ENCODE peak calls at places on chromosomes 6 and 20, in five cellular contexts. One of them, this sample, is unnamed. For H3K27me3, the result is how much of the 10 kb centered on the place peaks cover.

GRCh38 chr6:109718991-109719390 is 27.9 kb downstream of the FIG4 start:
- DNase-seq in HepG2: no peak
- DNase-seq in suprapubic skin: no peak
- DNase-seq in tibial nerve: no peak
- DNase-seq in transverse colon: no peak
- DNase-seq in this sample: no peak

GRCh38 chr6:3518356-3518841 is 61.5 kb upstream of the SLC22A23 start:
- DNase-seq in HepG2: peak
- DNase-seq in suprapubic skin: peak
- DNase-seq in transverse colon: peak
- DNase-seq in tibial nerve: no peak
- DNase-seq in this sample: no peak

GRCh38 chr6:31967926-31968320 is 4.0 kb downstream of the DXO start:
- DNase-seq in transverse colon: no peak
- DNase-seq in HepG2: no peak
- DNase-seq in tibial nerve: no peak
- DNase-seq in suprapubic skin: no peak
- DNase-seq in this sample: no peak

GRCh38 chr6:89840538-89840937 is 10.9 kb downstream of the CASP8AP2 start:
- DNase-seq in HepG2: no peak
- DNase-seq in suprapubic skin: no peak
- DNase-seq in tibial nerve: no peak
- DNase-seq in transverse colon: no peak
- DNase-seq in this sample: no peak

GRCh38 chr6:101539510-101540245 is 146.2 kb downstream of the GRIK2 start:
- DNase-seq in tibial nerve: no peak
- DNase-seq in HepG2: no peak
- DNase-seq in transverse colon: no peak
- DNase-seq in suprapubic skin: no peak
- DNase-seq in this sample: no peak

GRCh38 chr20:47821481-47822100 is 36.3 kb upstream of the SULF2 start:
- DNase-seq in HepG2: no peak
- DNase-seq in tibial nerve: no peak
- DNase-seq in transverse colon: no peak
- DNase-seq in suprapubic skin: no peak
- DNase-seq in this sample: no peak

GRCh38 chr20:10466325-10466724 is 31.2 kb downstream of the SLX4IP start:
- DNase-seq in transverse colon: no peak
- DNase-seq in HepG2: no peak
- DNase-seq in tibial nerve: no peak
- DNase-seq in suprapubic skin: no peak
- DNase-seq in this sample: no peak

GRCh38 chr6:40349566-40350192 is 237.5 kb downstream of the LRFN2 start:
- DNase-seq in transverse colon: no peak
- DNase-seq in HepG2: no peak
- DNase-seq in tibial nerve: no peak
- DNase-seq in suprapubic skin: peak
- DNase-seq in this sample: peak

GRCh38 chr6:157013649-157014365 is 236.6 kb downstream of the ARID1B start:
- DNase-seq in HepG2: no peak
- DNase-seq in suprapubic skin: no peak
- DNase-seq in transverse colon: no peak
- DNase-seq in tibial nerve: no peak
- DNase-seq in this sample: no peak

DNA sequence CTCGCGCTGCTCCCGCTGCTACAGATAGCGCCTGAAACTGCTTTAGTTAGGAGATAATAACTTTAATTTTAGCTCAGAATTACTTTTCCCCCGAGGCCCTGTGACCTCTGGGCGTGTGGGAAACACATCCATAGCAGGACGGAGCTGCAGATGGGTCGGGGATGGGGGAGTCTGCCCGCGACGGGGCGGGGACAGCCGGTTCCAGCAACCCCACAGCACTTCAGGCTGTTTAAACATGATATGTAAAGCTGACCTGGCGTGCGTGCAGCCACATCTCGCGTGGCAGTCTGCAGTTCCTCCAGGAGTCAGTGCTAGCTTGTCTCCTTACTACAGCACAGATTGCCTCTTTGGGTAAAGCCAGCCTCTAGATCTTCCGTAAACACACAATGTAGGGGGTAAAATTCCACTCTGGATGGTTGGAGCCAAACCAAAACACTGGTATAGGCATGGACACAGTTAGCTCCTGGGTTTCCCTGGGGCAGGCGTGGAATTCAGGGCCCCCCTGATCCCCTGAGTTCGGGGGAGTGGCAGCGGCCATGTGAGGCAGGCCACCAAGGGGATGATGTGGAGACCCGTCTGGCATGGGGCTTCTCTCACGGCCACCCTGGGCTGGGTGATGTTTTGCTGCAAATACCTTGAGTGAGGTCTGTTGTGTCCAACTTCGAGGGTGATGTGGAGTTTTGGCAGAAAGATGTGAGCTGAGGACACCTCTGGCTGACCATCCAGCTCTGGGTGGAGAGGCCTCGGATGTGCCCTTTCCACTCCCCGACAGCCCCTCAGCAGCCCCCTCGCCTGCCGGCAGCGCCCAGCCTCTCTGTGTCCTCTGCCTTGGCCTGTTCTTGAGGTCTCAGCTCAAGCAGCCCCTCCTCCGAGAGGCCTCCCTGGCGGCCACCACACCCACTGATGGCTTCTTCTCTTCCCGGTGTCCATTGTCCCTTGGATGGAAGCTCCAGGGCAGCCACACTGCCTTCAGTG is 214.5 kb downstream of the TAF4 start:
- DNase-seq in tibial nerve: no peak
- DNase-seq in suprapubic skin: no peak
- DNase-seq in HepG2: no peak
- DNase-seq in transverse colon: no peak
- DNase-seq in this sample: no peak
- H3K27me3 ChIP-seq in tibial nerve: under half
- H3K27me3 ChIP-seq in suprapubic skin: under half
- H3K27me3 ChIP-seq in HepG2: half or more
- H3K27me3 ChIP-seq in transverse colon: under half
- H3K27me3 ChIP-seq in this sample: under half

DNA sequence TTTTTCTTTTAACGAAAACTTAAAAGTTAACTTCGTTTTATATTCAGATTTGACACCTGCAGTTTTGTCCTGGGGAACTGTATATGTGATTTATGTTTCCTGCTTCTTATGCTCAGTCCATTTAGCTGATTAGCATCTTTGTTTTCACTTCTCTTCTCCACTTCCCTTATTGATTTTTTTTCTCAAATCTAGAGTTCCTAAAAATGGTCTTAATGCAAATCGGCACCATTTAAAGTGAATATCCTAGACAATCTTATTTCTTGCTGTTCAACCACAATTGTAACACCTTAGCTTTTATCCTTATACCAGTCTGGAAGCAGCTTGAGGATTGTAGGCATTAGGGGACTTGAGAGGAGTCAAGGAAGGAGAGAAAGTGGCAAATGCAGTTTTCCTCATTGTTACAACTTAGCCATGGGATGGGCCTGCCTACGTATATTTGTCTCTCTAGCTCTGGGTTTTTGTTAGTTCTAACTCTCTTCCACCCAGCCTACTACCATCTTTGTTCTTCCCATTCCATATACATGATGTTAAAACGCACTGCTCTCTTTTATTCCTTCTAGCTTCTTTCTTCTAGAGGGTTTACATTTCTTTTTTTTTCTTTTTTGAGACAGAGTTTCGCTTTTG is 8.5 kb downstream of the QRSL1 start:
- DNase-seq in tibial nerve: no peak
- DNase-seq in suprapubic skin: no peak
- DNase-seq in transverse colon: no peak
- DNase-seq in HepG2: no peak
- DNase-seq in this sample: no peak
- TF ChIP-seq EP300 in tibial nerve: no peak
- TF ChIP-seq EP300 in suprapubic skin: no peak
- TF ChIP-seq EP300 in transverse colon: no peak
- TF ChIP-seq EP300 in HepG2: no peak
- TF ChIP-seq EP300 in this sample: no peak

GRCh38 chr6:79625746-79626145 is 5.4 kb upstream of the SH3BGRL2 start:
- DNase-seq in tibial nerve: no peak
- DNase-seq in suprapubic skin: no peak
- DNase-seq in HepG2: no peak
- DNase-seq in transverse colon: no peak
- DNase-seq in this sample: peak
- TF ChIP-seq POLR2A in tibial nerve: no peak
- TF ChIP-seq POLR2A in suprapubic skin: no peak
- TF ChIP-seq POLR2A in HepG2: no peak
- TF ChIP-seq POLR2A in transverse colon: no peak
- TF ChIP-seq POLR2A in this sample: no peak

GRCh38 chr6:17280552-17281090 is 540 bp upstream of the RBM24 start:
- DNase-seq in HepG2: no peak
- DNase-seq in tibial nerve: no peak
- DNase-seq in suprapubic skin: peak
- DNase-seq in transverse colon: peak
- DNase-seq in this sample: no peak
- H3K27me3 ChIP-seq in HepG2: under half
- H3K27me3 ChIP-seq in tibial nerve: under half
- H3K27me3 ChIP-seq in suprapubic skin: under half
- H3K27me3 ChIP-seq in transverse colon: under half
- H3K27me3 ChIP-seq in this sample: under half

GRCh38 chr6:46925563-46926253 is 4.0 kb upstream of the ADGRF5 start:
- DNase-seq in suprapubic skin: no peak
- DNase-seq in tibial nerve: no peak
- DNase-seq in HepG2: peak
- DNase-seq in transverse colon: no peak
- DNase-seq in this sample: no peak
- TF ChIP-seq EP300 in suprapubic skin: no peak
- TF ChIP-seq EP300 in tibial nerve: no peak
- TF ChIP-seq EP300 in HepG2: no peak
- TF ChIP-seq EP300 in transverse colon: no peak
- TF ChIP-seq EP300 in this sample: no peak

GRCh38 chr6:27146706-27147507 is 100.6 kb upstream of the PRSS16 start:
- DNase-seq in suprapubic skin: peak
- DNase-seq in tibial nerve: peak
- DNase-seq in transverse colon: peak
- DNase-seq in HepG2: peak
- DNase-seq in this sample: peak
- TF ChIP-seq POLR2A in suprapubic skin: peak
- TF ChIP-seq POLR2A in tibial nerve: peak
- TF ChIP-seq POLR2A in transverse colon: peak
- TF ChIP-seq POLR2A in HepG2: peak
- TF ChIP-seq POLR2A in this sample: peak

GRCh38 chr20:46342045-46342378 is 33.7 kb upstream of the CDH22 start:
- DNase-seq in suprapubic skin: no peak
- DNase-seq in transverse colon: no peak
- DNase-seq in HepG2: no peak
- DNase-seq in tibial nerve: no peak
- DNase-seq in this sample: no peak

GRCh38 chr20:46342451-46343357 is 34.4 kb upstream of the CDH22 start:
- DNase-seq in tibial nerve: no peak
- DNase-seq in suprapubic skin: no peak
- DNase-seq in HepG2: no peak
- DNase-seq in transverse colon: no peak
- DNase-seq in this sample: no peak

GRCh38 chr20:46343358-46344357 is 35.4 kb upstream of the CDH22 start:
- DNase-seq in transverse colon: no peak
- DNase-seq in tibial nerve: no peak
- DNase-seq in HepG2: no peak
- DNase-seq in suprapubic skin: no peak
- DNase-seq in this sample: no peak

GRCh38 chr20:46344488-46345162 is 36.3 kb upstream of the CDH22 start:
- DNase-seq in HepG2: no peak
- DNase-seq in suprapubic skin: no peak
- DNase-seq in transverse colon: no peak
- DNase-seq in tibial nerve: no peak
- DNase-seq in this sample: no peak

DNA sequence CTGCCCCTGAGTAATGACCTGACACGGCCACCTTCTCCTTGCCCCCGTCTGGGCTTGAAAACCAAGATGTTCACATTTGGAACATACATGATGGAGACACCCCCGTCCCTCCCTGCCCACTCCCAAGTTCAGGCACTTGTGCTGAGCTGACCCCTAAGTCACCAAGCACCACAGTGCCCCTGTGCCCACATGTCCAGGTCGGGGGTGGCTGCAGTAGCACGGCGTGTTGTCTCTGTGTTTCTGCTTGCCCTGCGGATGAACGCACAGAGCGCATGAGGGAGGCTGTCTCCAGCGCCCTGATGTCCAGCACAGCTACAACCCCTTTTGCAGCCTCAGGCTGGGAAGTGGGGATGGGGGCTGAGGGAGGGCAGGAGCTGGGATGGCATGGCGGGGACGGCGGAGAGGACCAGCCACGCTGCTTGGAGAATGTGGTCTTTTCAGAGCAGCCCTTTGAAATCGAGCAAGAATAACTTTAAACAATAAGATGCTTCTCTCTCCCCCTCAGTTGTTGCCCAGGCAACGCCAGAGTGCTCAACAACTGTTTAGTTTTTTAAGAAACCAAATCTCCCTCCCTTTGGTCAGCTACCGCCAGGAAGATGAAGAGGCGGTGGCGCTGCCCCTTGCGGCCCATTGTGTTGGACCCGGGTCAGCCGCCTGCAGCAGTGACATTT is 33.2 kb upstream of the CDH22 start:
- DNase-seq in suprapubic skin: no peak
- DNase-seq in tibial nerve: no peak
- DNase-seq in HepG2: no peak
- DNase-seq in transverse colon: no peak
- DNase-seq in this sample: no peak
- H3K27me3 ChIP-seq in suprapubic skin: half or more
- H3K27me3 ChIP-seq in tibial nerve: under half
- H3K27me3 ChIP-seq in HepG2: half or more
- H3K27me3 ChIP-seq in transverse colon: half or more
- H3K27me3 ChIP-seq in this sample: half or more

DNA sequence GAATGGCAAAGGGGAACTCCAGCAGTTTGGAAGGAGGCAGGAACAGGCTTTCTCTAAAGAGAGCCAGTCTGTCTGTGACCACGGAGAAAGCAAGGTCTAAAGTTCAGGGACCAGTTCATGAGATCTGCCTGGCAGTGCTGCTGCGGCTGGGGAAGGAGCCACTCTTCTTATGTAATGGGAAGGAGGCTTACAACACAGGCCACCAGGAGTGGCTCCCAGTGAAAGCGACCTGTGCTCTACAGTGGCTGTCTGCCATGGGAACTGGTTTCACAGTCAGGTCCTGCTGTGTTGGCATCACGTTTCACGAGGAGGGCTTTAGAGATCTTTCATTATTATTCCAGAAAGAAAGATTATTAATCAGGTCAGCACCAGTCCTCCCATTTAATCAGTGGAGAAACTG is 291.9 kb upstream of the PRDM1 start:
- DNase-seq in suprapubic skin: peak
- DNase-seq in transverse colon: peak
- DNase-seq in HepG2: peak
- DNase-seq in tibial nerve: peak
- DNase-seq in this sample: no peak
- TF ChIP-seq EP300 in suprapubic skin: no peak
- TF ChIP-seq EP300 in transverse colon: no peak
- TF ChIP-seq EP300 in HepG2: no peak
- TF ChIP-seq EP300 in tibial nerve: no peak
- TF ChIP-seq EP300 in this sample: no peak